ENCODE peak calls at places on chromosomes 7 and 10, in nine cellular contexts. X is adipocyte; J is ACHN; U is transverse colon; S is effector memory CD8-positive, alpha-beta T cell; N is posterior cingulate gyrus; M is NCI-H345; H is NCI-H748 treated with DMSO at 0.1 percent for 48 hours; K is right cardiac atrium. I is an unnamed sample.

GRCh38 chr7:129832282-129832681 is 120.5 kb downstream of the UBE2H start:
- DNase-seq in S (no peak), H (no peak), U (no peak), X (no peak), K (no peak), J (no peak), M (no peak), N (no peak), I (no peak)

GRCh38 chr7:137209151-137209822 is 134.2 kb downstream of the PTN start:
- DNase-seq in N (no peak), M (peak; percentile 4), S (no peak), K (no peak), H (no peak), X (peak; percentile 64), J (no peak), U (no peak), I (peak; percentile 5)

GRCh38 chr7:80135306-80136104 is 874 bp downstream of the GNAI1 start:
- DNase-seq in U (peak; percentile 14), M (peak; percentile 47), X (peak; percentile 71), K (no peak), S (no peak), J (peak; percentile 57), H (peak; percentile 46), N (peak; percentile 41), I (peak; percentile 26)

GRCh38 chr7:131652934-131653333 is 96.5 kb upstream of the PODXL start:
- DNase-seq in S (no peak), H (no peak), M (no peak), U (no peak), X (no peak), K (no peak), N (no peak), J (no peak), I (no peak)

GRCh38 chr10:49562893-49563292 is 24.0 kb upstream of the ERCC6 start:
- DNase-seq in K (no peak), M (no peak), S (no peak), X (no peak), U (no peak), J (no peak), N (no peak), H (no peak), I (peak; percentile 66)

GRCh38 chr7:134679006-134679405 is 32.4 kb downstream of the BPGM start:
- DNase-seq in X (no peak), M (no peak), S (no peak), H (no peak), K (no peak), U (no peak), N (no peak), J (no peak), I (no peak)

GRCh38 chr7:7639847-7640220 is 718 bp upstream of the UMAD1 start:
- DNase-seq in M (no peak), S (peak; percentile 47), N (no peak), X (peak; percentile 66), K (no peak), U (peak; percentile 37), J (peak; percentile 55), H (peak; percentile 42), I (peak; percentile 4)

GRCh38 chr10:9198611-9199010 is 1144.1 kb downstream of the GATA3 start:
- DNase-seq in H (no peak), J (peak; percentile 2), K (no peak), U (no peak), S (no peak), M (no peak), N (no peak), X (peak; percentile 36), I (peak; percentile 66)

GRCh38 chr10:79400567-79401004 is 44.8 kb downstream of the ZCCHC24 start:
- DNase-seq in J (peak; percentile 51), S (peak; percentile 45), N (no peak), U (peak; percentile 49), M (no peak), K (peak; percentile 84), X (peak; percentile 53), H (no peak), I (no peak)

GRCh38 chr10:60778978-60779668 is 845 bp downstream of the CDK1 start:
- DNase-seq in X (no peak), K (no peak), J (peak; percentile 23), H (no peak), S (no peak), N (no peak), U (no peak), M (peak; percentile 12), I (no peak)

GRCh38 chr7:159201722-159202330 is 57.2 kb upstream of the VIPR2 start:
- DNase-seq in S (no peak), K (peak; percentile 18), M (no peak), H (no peak), X (no peak), J (no peak), U (no peak), N (no peak), I (no peak)

GRCh38 chr7:130814753-130815152 is 80.7 kb upstream of the KLF14 start:
- DNase-seq in M (no peak), N (no peak), S (no peak), K (no peak), U (no peak), H (no peak), J (peak; percentile 66), X (peak; percentile 72), I (peak; percentile 52)

GRCh38 chr10:7872041-7872442 is 53.7 kb downstream of the TAF3 start:
- DNase-seq in S (no peak), X (peak; percentile 68), M (no peak), U (no peak), K (no peak), H (no peak), N (no peak), J (peak; percentile 33), I (no peak)